ENCODE peak calls at places on chromosomes 4 and X, in ten cellular contexts. P is endothelial cell; W is astrocyte of the spinal cord; A is B cell; C is CD8-positive, alpha-beta T cell; D is GM12865; O is glutamatergic neuron; K is right atrium auricular region; H is fibroblast of the aortic adventitia; J is CD4-positive, alpha-beta T cell. Y is an unnamed sample.

GRCh38 chrX:17007134-17007768 is 60.8 kb downstream of the REPS2 start:
- DNase-seq in K (no peak), H (peak), D (peak), O (peak), C (no peak), J (no peak), A (no peak), P (no peak), W (peak), Y (no peak)

GRCh38 chrX:124747295-124747694 is 400.9 kb downstream of the SH2D1A start:
- DNase-seq in W (no peak), H (no peak), O (no peak), D (no peak), C (no peak), J (no peak), K (no peak), P (no peak), A (no peak), Y (no peak)

GRCh38 chr4:24160358-24160757 is 270.5 kb upstream of the PPARGC1A start:
- DNase-seq in H (no peak), C (no peak), K (no peak), P (no peak), A (no peak), W (no peak), O (no peak), D (no peak), J (no peak), Y (no peak)

GRCh38 chr4:100147198-100147597 is 43.1 kb downstream of the DDIT4L start:
- DNase-seq in H (no peak), A (no peak), O (no peak), W (no peak), K (no peak), J (no peak), C (no peak), P (no peak), D (peak), Y (no peak)

GRCh38 chr4:57424231-57424897 is 314.2 kb upstream of the IGFBP7 start:
- DNase-seq in J (no peak), W (peak), O (no peak), D (no peak), C (no peak), P (no peak), K (peak), H (peak), A (no peak), Y (no peak)

GRCh38 chr4:186296481-186296880 is 30.5 kb downstream of the F11 start:
- DNase-seq in J (no peak), H (no peak), D (no peak), K (no peak), O (no peak), C (no peak), A (no peak), P (no peak), W (no peak), Y (no peak)

GRCh38 chr4:4852591-4853362 is 6.7 kb upstream of the MSX1 start:
- DNase-seq in O (peak), J (no peak), D (peak), K (no peak), A (peak), C (no peak), H (peak), P (peak), W (peak), Y (no peak)

GRCh38 chr4:40196724-40197281 is at the start of gene RHOH:
- DNase-seq in J (peak), H (no peak), D (peak), C (peak), A (peak), O (no peak), P (peak), K (no peak), W (no peak), Y (no peak)

GRCh38 chr4:68368566-68369473 is 18.9 kb upstream of the YTHDC1 start:
- DNase-seq in H (peak), J (no peak), O (no peak), W (peak), D (no peak), A (no peak), C (no peak), P (no peak), K (no peak), Y (no peak)

GRCh38 chr4:37717575-37717974 is 31.4 kb upstream of the RELL1 start:
- DNase-seq in P (no peak), D (no peak), J (no peak), K (no peak), C (no peak), W (peak), O (no peak), H (peak), A (no peak), Y (no peak)

GRCh38 chr4:10077101-10077491 is 39.5 kb downstream of the WDR1 start:
- DNase-seq in W (no peak), P (no peak), C (no peak), O (no peak), K (no peak), H (no peak), D (no peak), J (no peak), A (no peak), Y (peak)

GRCh38 chr4:104381729-104382128 is 113.0 kb downstream of the CXXC4 start:
- DNase-seq in P (no peak), K (no peak), J (no peak), W (no peak), A (no peak), O (no peak), C (no peak), D (no peak), H (no peak), Y (no peak)

GRCh38 chrX:2497961-2498780 is 2.6 kb downstream of the DHRSX start:
- DNase-seq in O (no peak), A (no peak), H (peak), J (no peak), K (no peak), W (peak), C (no peak), P (no peak), D (no peak), Y (no peak)

GRCh38 chrX:70444326-70445196 is at the start of gene DLG3:
- DNase-seq in P (peak), D (no peak), W (peak), A (peak), O (peak), K (no peak), H (peak), C (no peak), J (no peak), Y (no peak)

GRCh38 chr4:118942465-118942864 is 53.8 kb downstream of the SYNPO2 start:
- DNase-seq in C (no peak), J (no peak), H (no peak), P (no peak), D (no peak), K (no peak), O (no peak), W (peak), A (no peak), Y (peak)

GRCh38 chr4:174218127-174218790 is 65.2 kb downstream of the FBXO8 start:
- DNase-seq in W (no peak), O (peak), P (no peak), H (peak), A (no peak), D (no peak), K (no peak), J (no peak), C (no peak), Y (no peak)

GRCh38 chrX:97332963-97333362 is 449.3 kb downstream of the RPA4 start:
- DNase-seq in P (no peak), D (no peak), K (no peak), A (no peak), H (peak), C (no peak), J (no peak), O (no peak), W (peak), Y (no peak)

GRCh38 chr4:96675420-96675819 is 835.5 kb downstream of the PDHA2 start:
- DNase-seq in K (no peak), C (no peak), J (no peak), W (no peak), P (no peak), A (no peak), D (no peak), O (no peak), H (no peak), Y (no peak)

GRCh38 chrX:40152173-40152705 is 54.5 kb upstream of the BCOR start:
- DNase-seq in O (peak), H (no peak), D (no peak), P (peak), A (peak), K (no peak), J (no peak), C (peak), W (no peak), Y (no peak)

GRCh38 chrX:38639730-38640129 is 78.4 kb downstream of the TSPAN7 start:
- DNase-seq in O (no peak), J (no peak), P (no peak), K (no peak), A (no peak), C (no peak), W (no peak), H (no peak), D (no peak), Y (no peak)

GRCh38 chrX:150575415-150575814 is 7.0 kb downstream of the MTM1 start:
- DNase-seq in H (peak), O (no peak), D (peak), A (no peak), K (no peak), P (no peak), C (peak), J (peak), W (no peak), Y (no peak)

GRCh38 chr4:3836802-3837601 is 70.8 kb downstream of the ADRA2C start:
- DNase-seq in K (no peak), P (no peak), J (no peak), O (peak), A (no peak), C (no peak), H (no peak), W (no peak), D (peak), Y (no peak)

GRCh38 chrX:46376246-46376885 is 168.9 kb downstream of the ZNF674 start:
- DNase-seq in D (peak), O (no peak), W (peak), P (peak), A (no peak), K (no peak), C (peak), J (peak), H (peak), Y (no peak)

GRCh38 chr4:62548108-62548524 is 1348.0 kb downstream of the ADGRL3 start:
- DNase-seq in H (peak), K (peak), D (peak), O (no peak), C (no peak), A (no peak), W (no peak), P (no peak), J (no peak), Y (no peak)

GRCh38 chr4:74092957-74093356 is 6.0 kb downstream of the CXCL2 start:
- DNase-seq in J (no peak), H (peak), K (no peak), O (no peak), A (no peak), C (no peak), P (no peak), D (no peak), W (peak), Y (no peak)

GRCh38 chrX:39984191-39984956 is 113.4 kb downstream of the BCOR start:
- DNase-seq in P (no peak), J (no peak), O (no peak), W (peak), D (peak), H (peak), A (no peak), C (no peak), K (no peak), Y (no peak)

GRCh38 chrX:131572372-131573014 is 28.6 kb downstream of the OR13H1 start:
- DNase-seq in W (peak), D (no peak), J (no peak), C (no peak), H (no peak), A (no peak), K (no peak), O (no peak), P (no peak), Y (no peak)

GRCh38 chr4:10158355-10158942 is 41.9 kb upstream of the WDR1 start:
- DNase-seq in C (no peak), O (no peak), W (no peak), J (no peak), A (no peak), P (no peak), D (no peak), H (peak), K (no peak), Y (no peak)

GRCh38 chr4:3123201-3123671 is 48.8 kb downstream of the HTT start:
- DNase-seq in H (peak), J (no peak), D (no peak), C (no peak), P (no peak), O (no peak), A (no peak), K (no peak), W (peak), Y (no peak)

GRCh38 chr4:48139688-48140087 is 5.6 kb upstream of the TXK start:
- DNase-seq in J (peak), D (no peak), W (no peak), A (no peak), C (peak), P (no peak), O (no peak), K (no peak), H (peak), Y (no peak)

GRCh38 chr4:6603128-6603527 is 28.1 kb downstream of the MAN2B2 start:
- DNase-seq in O (no peak), J (no peak), W (no peak), P (no peak), K (no peak), D (no peak), C (no peak), A (no peak), H (no peak), Y (no peak)

GRCh38 chrX:78024349-78025108 is 55.1 kb upstream of the PGAM4 start:
- DNase-seq in W (no peak), C (peak), K (no peak), A (peak), D (peak), H (peak), P (peak), O (no peak), J (no peak), Y (peak)

GRCh38 chr4:74018116-74018515 is 19.6 kb upstream of the CXCL5 start:
- DNase-seq in A (no peak), O (no peak), D (no peak), J (no peak), K (no peak), H (no peak), C (no peak), P (no peak), W (no peak), Y (no peak)

DNA sequence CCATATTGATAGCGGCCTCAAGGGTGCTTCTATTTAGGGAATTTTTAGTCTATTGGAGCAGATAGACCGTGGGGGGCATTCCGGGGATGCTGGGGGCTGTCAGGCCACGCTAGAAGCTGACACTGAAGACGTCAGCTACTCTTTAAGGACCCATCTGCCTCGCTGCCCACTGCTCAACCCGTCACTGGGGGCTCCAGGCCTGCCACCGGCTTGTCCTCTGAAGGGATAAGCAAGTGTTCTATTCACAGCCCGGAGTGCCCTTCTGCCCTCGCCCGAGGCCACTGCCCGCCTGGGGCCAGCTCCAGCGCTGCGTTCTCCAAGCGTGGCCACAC is 674 bp upstream of the MSL3 start:
- DNase-seq in C (no peak), J (no peak), W (no peak), D (no peak), K (no peak), P (no peak), A (no peak), H (no peak), O (no peak), Y (no peak)
- TF ChIP-seq CTCF in C (no peak), J (no peak), W (no peak), D (no peak), K (no peak), P (no peak), A (no peak), H (no peak), O (no peak), Y (no peak)

DNA sequence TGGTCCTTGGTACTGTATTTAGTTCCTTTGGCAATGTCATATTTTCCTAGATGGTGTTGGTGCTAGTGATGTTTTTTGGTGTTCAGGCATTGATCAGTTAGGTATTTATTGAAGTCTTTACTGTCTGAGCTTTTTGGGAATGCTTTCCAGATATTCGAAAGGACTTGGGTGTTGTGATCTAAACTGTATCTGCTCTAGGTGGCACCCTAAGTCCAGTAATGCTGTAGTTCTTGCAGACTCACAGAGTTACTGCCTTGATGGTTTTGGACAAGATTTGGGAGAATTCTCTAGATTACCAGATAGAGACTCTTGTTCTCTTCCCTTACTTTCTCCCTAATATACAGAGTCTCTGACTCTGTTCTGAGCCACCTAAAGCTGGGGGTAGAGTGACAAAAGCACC is 513.6 kb upstream of the PITX2 start:
- DNase-seq in C (no peak), O (no peak), D (peak), A (no peak), J (no peak), W (peak), K (no peak), H (peak), P (no peak), Y (no peak)
- TF ChIP-seq CTCF in C (no peak), O (no peak), D (peak), A (no peak), J (no peak), W (peak), K (no peak), H (peak), P (no peak), Y (no peak)

GRCh38 chr4:167290684-167291083 is 56.4 kb upstream of the SPOCK3 start:
- DNase-seq in A (no peak), C (no peak), P (no peak), W (peak), D (peak), O (no peak), J (no peak), H (peak), K (no peak), Y (no peak)
- TF ChIP-seq CTCF in A (no peak), C (no peak), P (peak), W (peak), D (no peak), O (peak), J (no peak), H (peak), K (no peak), Y (peak)

DNA sequence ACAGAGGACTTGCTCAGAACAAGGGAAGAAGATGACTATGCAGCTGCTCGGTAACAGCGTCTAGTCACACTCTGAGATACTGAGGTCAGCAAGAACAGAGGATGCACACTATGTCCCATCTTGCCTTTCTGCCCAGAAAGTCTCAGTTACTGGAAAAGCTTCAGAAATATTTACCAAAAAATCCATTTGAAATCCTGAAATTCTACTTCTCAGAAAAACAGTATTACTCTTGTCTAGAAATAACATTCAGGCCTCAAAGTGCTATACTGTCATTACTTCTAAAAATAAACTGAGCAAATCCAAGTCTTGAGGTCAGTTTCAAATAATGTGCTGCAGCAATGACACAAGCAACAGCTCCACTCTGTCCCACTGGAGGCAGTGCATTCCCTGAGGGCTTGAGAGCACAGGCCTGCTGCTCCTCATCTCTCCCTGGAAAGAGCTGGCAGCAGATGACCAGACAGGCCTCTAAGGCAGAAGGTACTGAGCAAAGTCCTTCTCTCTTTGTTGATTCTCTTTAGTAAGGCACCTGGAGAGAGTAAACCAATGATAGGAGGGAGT is 76.9 kb downstream of the CAMK2D start:
- DNase-seq in J (no peak), A (no peak), P (no peak), H (peak), O (peak), C (no peak), D (no peak), K (peak), W (peak), Y (no peak)
- TF ChIP-seq CTCF in J (no peak), A (no peak), P (no peak), H (peak), O (no peak), C (no peak), D (no peak), K (no peak), W (peak), Y (no peak)

DNA sequence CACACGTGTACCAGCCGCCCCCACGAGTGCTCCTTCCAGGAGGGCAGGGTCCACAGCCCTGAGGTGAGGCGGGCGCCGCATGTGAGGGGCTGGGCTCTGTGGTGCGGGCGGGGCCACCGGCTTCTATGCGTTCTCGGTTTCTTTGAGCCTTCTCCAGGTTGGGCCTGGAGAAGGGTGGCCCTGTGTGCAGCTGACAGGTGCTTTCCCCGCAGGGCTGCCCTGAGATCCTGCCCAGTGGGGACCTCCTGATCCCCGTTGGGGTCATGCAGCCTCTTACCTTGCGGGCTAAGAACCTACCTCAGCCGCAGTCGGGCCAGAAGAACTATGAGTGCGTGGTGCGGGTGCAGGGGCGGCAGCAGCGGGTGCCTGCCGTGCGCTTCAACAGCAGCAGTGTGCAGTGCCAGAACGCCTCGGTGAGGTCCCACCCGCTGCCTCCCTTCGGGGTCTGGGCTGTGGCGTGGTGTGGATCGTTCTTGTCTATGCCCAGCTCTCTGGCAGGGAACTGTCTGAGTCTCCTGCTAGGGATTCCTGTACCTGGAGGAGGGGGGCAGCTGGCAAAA is 6.8 kb downstream of the PLXNA3 start:
- DNase-seq in D (no peak), C (no peak), J (no peak), P (no peak), K (no peak), A (no peak), W (no peak), H (no peak), O (no peak), Y (no peak)
- TF ChIP-seq CTCF in D (no peak), C (no peak), J (no peak), P (no peak), K (no peak), A (no peak), W (no peak), H (no peak), O (no peak), Y (no peak)

GRCh38 chr4:164937576-164938270 is 39.7 kb downstream of the TRIM61 start:
- DNase-seq in C (no peak), D (peak), O (no peak), H (peak), A (no peak), J (no peak), W (no peak), K (no peak), P (no peak), Y (no peak)
- TF ChIP-seq CTCF in C (no peak), D (peak), O (no peak), H (no peak), A (no peak), J (no peak), W (no peak), K (no peak), P (no peak), Y (no peak)